ENCODE peak calls at places on chromosomes 16 and 17, in nine cellular contexts. One of them, this sample, is unnamed.

GRCh38 chr17:27513849-27514248 is 57.6 kb downstream of the KSR1 start:
- DNase-seq in nephron progenitor cell: no peak
- DNase-seq in T-cell: no peak
- DNase-seq in right cardiac atrium: no peak
- DNase-seq in CD8-positive, alpha-beta memory T cell: no peak
- DNase-seq in anterior cingulate cortex: peak
- DNase-seq in activated CD8-positive, alpha-beta memory T cell treated with anti-CD3 and anti-CD28 coated beads, Interleukin-2, amount 10 ng/mL, durations not matched to agents 7 days and 5 days: no peak
- DNase-seq in HS-5: no peak
- DNase-seq in GDM1: no peak
- DNase-seq in this sample: no peak

GRCh38 chr17:7988750-7989178 is 13.7 kb upstream of the GUCY2D start:
- DNase-seq in right cardiac atrium: no peak
- DNase-seq in GDM1: peak
- DNase-seq in anterior cingulate cortex: no peak
- DNase-seq in activated CD8-positive, alpha-beta memory T cell treated with anti-CD3 and anti-CD28 coated beads, Interleukin-2, amount 10 ng/mL, durations not matched to agents 7 days and 5 days: peak
- DNase-seq in T-cell: peak
- DNase-seq in HS-5: peak
- DNase-seq in nephron progenitor cell: peak
- DNase-seq in CD8-positive, alpha-beta memory T cell: peak
- DNase-seq in this sample: peak

GRCh38 chr17:71921726-71922320 is 199.0 kb upstream of the SOX9 start:
- DNase-seq in HS-5: no peak
- DNase-seq in CD8-positive, alpha-beta memory T cell: peak
- DNase-seq in GDM1: no peak
- DNase-seq in anterior cingulate cortex: no peak
- DNase-seq in right cardiac atrium: no peak
- DNase-seq in activated CD8-positive, alpha-beta memory T cell treated with anti-CD3 and anti-CD28 coated beads, Interleukin-2, amount 10 ng/mL, durations not matched to agents 7 days and 5 days: no peak
- DNase-seq in T-cell: peak
- DNase-seq in nephron progenitor cell: no peak
- DNase-seq in this sample: no peak

GRCh38 chr17:81656118-81656743 is at the start of gene PDE6G:
- DNase-seq in HS-5: no peak
- DNase-seq in activated CD8-positive, alpha-beta memory T cell treated with anti-CD3 and anti-CD28 coated beads, Interleukin-2, amount 10 ng/mL, durations not matched to agents 7 days and 5 days: no peak
- DNase-seq in T-cell: no peak
- DNase-seq in CD8-positive, alpha-beta memory T cell: no peak
- DNase-seq in right cardiac atrium: peak
- DNase-seq in anterior cingulate cortex: no peak
- DNase-seq in nephron progenitor cell: no peak
- DNase-seq in GDM1: no peak
- DNase-seq in this sample: no peak

GRCh38 chr17:68328676-68329075 is 37.4 kb downstream of the ARSG start:
- DNase-seq in activated CD8-positive, alpha-beta memory T cell treated with anti-CD3 and anti-CD28 coated beads, Interleukin-2, amount 10 ng/mL, durations not matched to agents 7 days and 5 days: no peak
- DNase-seq in anterior cingulate cortex: no peak
- DNase-seq in CD8-positive, alpha-beta memory T cell: no peak
- DNase-seq in nephron progenitor cell: no peak
- DNase-seq in HS-5: no peak
- DNase-seq in right cardiac atrium: no peak
- DNase-seq in GDM1: no peak
- DNase-seq in T-cell: no peak
- DNase-seq in this sample: no peak

GRCh38 chr17:41962768-41963434 is 3.7 kb upstream of the CNP start:
- DNase-seq in activated CD8-positive, alpha-beta memory T cell treated with anti-CD3 and anti-CD28 coated beads, Interleukin-2, amount 10 ng/mL, durations not matched to agents 7 days and 5 days: peak
- DNase-seq in anterior cingulate cortex: peak
- DNase-seq in right cardiac atrium: peak
- DNase-seq in CD8-positive, alpha-beta memory T cell: peak
- DNase-seq in GDM1: peak
- DNase-seq in nephron progenitor cell: peak
- DNase-seq in HS-5: no peak
- DNase-seq in T-cell: peak
- DNase-seq in this sample: peak

GRCh38 chr16:87274808-87275207 is 42.4 kb downstream of the C16orf95 start:
- DNase-seq in right cardiac atrium: no peak
- DNase-seq in anterior cingulate cortex: no peak
- DNase-seq in nephron progenitor cell: no peak
- DNase-seq in HS-5: no peak
- DNase-seq in GDM1: no peak
- DNase-seq in CD8-positive, alpha-beta memory T cell: no peak
- DNase-seq in T-cell: no peak
- DNase-seq in activated CD8-positive, alpha-beta memory T cell treated with anti-CD3 and anti-CD28 coated beads, Interleukin-2, amount 10 ng/mL, durations not matched to agents 7 days and 5 days: no peak
- DNase-seq in this sample: no peak

GRCh38 chr17:964881-965280 is 14.7 kb downstream of the NXN start:
- DNase-seq in nephron progenitor cell: no peak
- DNase-seq in CD8-positive, alpha-beta memory T cell: no peak
- DNase-seq in right cardiac atrium: no peak
- DNase-seq in T-cell: no peak
- DNase-seq in activated CD8-positive, alpha-beta memory T cell treated with anti-CD3 and anti-CD28 coated beads, Interleukin-2, amount 10 ng/mL, durations not matched to agents 7 days and 5 days: no peak
- DNase-seq in GDM1: no peak
- DNase-seq in HS-5: no peak
- DNase-seq in anterior cingulate cortex: no peak
- DNase-seq in this sample: no peak

GRCh38 chr16:59045496-59045895 is 311.4 kb upstream of the GOT2 start:
- DNase-seq in GDM1: no peak
- DNase-seq in activated CD8-positive, alpha-beta memory T cell treated with anti-CD3 and anti-CD28 coated beads, Interleukin-2, amount 10 ng/mL, durations not matched to agents 7 days and 5 days: no peak
- DNase-seq in CD8-positive, alpha-beta memory T cell: no peak
- DNase-seq in right cardiac atrium: no peak
- DNase-seq in anterior cingulate cortex: no peak
- DNase-seq in T-cell: no peak
- DNase-seq in HS-5: no peak
- DNase-seq in nephron progenitor cell: no peak
- DNase-seq in this sample: no peak

GRCh38 chr17:48456584-48456983 is 26.6 kb upstream of the SKAP1 start:
- DNase-seq in anterior cingulate cortex: no peak
- DNase-seq in activated CD8-positive, alpha-beta memory T cell treated with anti-CD3 and anti-CD28 coated beads, Interleukin-2, amount 10 ng/mL, durations not matched to agents 7 days and 5 days: peak
- DNase-seq in nephron progenitor cell: no peak
- DNase-seq in right cardiac atrium: no peak
- DNase-seq in GDM1: no peak
- DNase-seq in T-cell: no peak
- DNase-seq in HS-5: no peak
- DNase-seq in CD8-positive, alpha-beta memory T cell: no peak
- DNase-seq in this sample: no peak

This sample was measured in germinal center.